ENCODE peak calls at places on chromosomes 4 and X, in four cellular contexts. L, M, C and I are unnamed samples.
A peak's percentile ranks its signal among the peaks of the same experiment; 100 is the strongest.

GRCh38 chr4:95256108-95256835 is 292.5 kb downstream of the UNC5C start:
- DNase-seq in L (peak; percentile 39), M (no peak), C (peak; percentile 36), I (no peak)

GRCh38 chr4:57020467-57021101 is 41.9 kb downstream of the POLR2B start:
- DNase-seq in L (no peak), M (no peak), C (peak; percentile 72), I (peak; percentile 91)

GRCh38 chr4:76905521-76905920 is 7.6 kb upstream of the SOWAHB start:
- DNase-seq in L (no peak), M (no peak), C (peak; percentile 14), I (peak; percentile 47)

GRCh38 chrX:41589634-41590270 is 99.0 kb upstream of the GPR34 start:
- DNase-seq in L (no peak), M (no peak), C (peak; percentile 45), I (peak; percentile 36)

GRCh38 chrX:150868625-150869024 is 29.8 kb downstream of the CD99L2 start:
- DNase-seq in L (no peak), M (no peak), C (peak; percentile 33), I (no peak)

GRCh38 chr4:83019794-83020497 is 9.3 kb upstream of the LIN54 start:
- DNase-seq in L (peak; percentile 71), M (no peak), C (no peak), I (no peak)

GRCh38 chrX:46436744-46437143 is 108.5 kb downstream of the ZNF674 start:
- DNase-seq in L (no peak), M (no peak), C (no peak), I (no peak)

GRCh38 chrX:132490086-132490419 is 1.2 kb upstream of the MBNL3 start:
- DNase-seq in L (no peak), M (no peak), C (no peak), I (no peak)

GRCh38 chr4:3865986-3866812 is 100.0 kb downstream of the ADRA2C start:
- DNase-seq in L (no peak), M (no peak), C (no peak), I (no peak)

GRCh38 chrX:48579259-48579658 is 5.0 kb downstream of the RBM3 start:
- DNase-seq in L (no peak), M (no peak), C (no peak), I (no peak)

GRCh38 chr4:74473155-74473811 is 28.3 kb downstream of the AREG start:
- DNase-seq in L (no peak), M (peak; percentile 6), C (peak; percentile 89), I (peak; percentile 85)

GRCh38 chrX:43140546-43140945 is 362.6 kb upstream of the PPP1R2C start:
- DNase-seq in L (no peak), M (no peak), C (no peak), I (no peak)

GRCh38 chr4:121674696-121675095 is 22.1 kb downstream of the ANXA5 start:
- DNase-seq in L (no peak), M (no peak), C (no peak), I (no peak)

GRCh38 chr4:34731045-34731444 is 1513.3 kb downstream of the ARAP2 start:
- DNase-seq in L (no peak), M (no peak), C (peak; percentile 46), I (no peak)

GRCh38 chr4:47213971-47214370 is 182.6 kb downstream of the GABRB1 start:
- DNase-seq in L (no peak), M (no peak), C (peak; percentile 90), I (peak; percentile 67)

GRCh38 chr4:82797591-82798081 is 960 bp downstream of the SCD5 start:
- DNase-seq in L (no peak), M (peak; percentile 46), C (peak; percentile 36), I (peak; percentile 64)

GRCh38 chr4:82797048-82797590 is 1.5 kb downstream of the SCD5 start:
- DNase-seq in L (no peak), M (peak; percentile 79), C (no peak), I (peak; percentile 30)

GRCh38 chrX:118666521-118666920 is 60.9 kb upstream of the IL13RA1 start:
- DNase-seq in L (no peak), M (no peak), C (peak; percentile 4), I (no peak)

GRCh38 chr4:125833-126232 is 1.5 kb downstream of the ZNF718 start:
- DNase-seq in L (no peak), M (peak; percentile 39), C (no peak), I (no peak)

GRCh38 chr4:52947691-52948397 is 85.7 kb downstream of the RASL11B start:
- DNase-seq in L (no peak), M (no peak), C (no peak), I (no peak)

GRCh38 chr4:52952540-52952939 is 90.4 kb downstream of the RASL11B start:
- DNase-seq in L (no peak), M (no peak), C (no peak), I (no peak)

GRCh38 chr4:52949336-52949735 is 87.2 kb downstream of the RASL11B start:
- DNase-seq in L (no peak), M (no peak), C (no peak), I (no peak)

GRCh38 chr4:52951016-52951415 is 88.9 kb downstream of the RASL11B start:
- DNase-seq in L (no peak), M (no peak), C (no peak), I (no peak)

DNA sequence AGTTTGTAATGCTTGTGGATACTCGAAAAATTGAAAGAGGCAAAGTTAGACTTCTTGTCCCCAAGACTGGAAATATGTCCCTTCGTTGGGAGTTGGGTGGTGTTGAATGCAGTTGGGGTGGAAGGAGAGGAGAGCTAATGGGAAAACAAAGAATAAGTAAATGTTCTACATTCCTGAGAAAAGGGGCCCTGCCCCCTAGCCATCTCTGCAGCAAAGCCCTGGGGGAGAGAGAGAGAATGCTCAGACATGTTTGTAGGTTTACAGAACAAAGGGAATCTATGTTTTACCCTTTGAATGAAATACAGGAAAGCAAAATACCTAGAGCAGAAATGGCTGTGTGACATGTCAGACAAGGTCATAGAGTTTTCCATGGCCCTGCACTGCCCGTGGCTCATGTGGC is 88.1 kb downstream of the RASL11B start:
- DNase-seq in L (no peak), M (peak; percentile 53), C (no peak), I (no peak)
- H3K4me1 ChIP-seq in L (no peaks in the 10 kb centered on the region), M (no peaks in the 10 kb centered on the region), C (peaks cover 2% of the 10 kb centered on the region), I (peaks cover 4% of the 10 kb centered on the region)

GRCh38 chr4:186829097-186829496 is 105.4 kb upstream of the FAT1 start:
- DNase-seq in L (no peak), M (no peak), C (no peak), I (no peak)
- H3K4me3 ChIP-seq in L (no peak overlapping the region), M (no peak overlapping the region), C (no peak overlapping the region), I (no peak overlapping the region)

GRCh38 chr4:41748074-41748787 is at the start of gene PHOX2B:
- DNase-seq in L (no peak), M (peak; percentile 27), C (no peak), I (no peak)
- TF ChIP-seq EZH2 in L (no peak), M (peak; percentile 71), C (peak; percentile 22), I (peak; percentile 63)

DNA sequence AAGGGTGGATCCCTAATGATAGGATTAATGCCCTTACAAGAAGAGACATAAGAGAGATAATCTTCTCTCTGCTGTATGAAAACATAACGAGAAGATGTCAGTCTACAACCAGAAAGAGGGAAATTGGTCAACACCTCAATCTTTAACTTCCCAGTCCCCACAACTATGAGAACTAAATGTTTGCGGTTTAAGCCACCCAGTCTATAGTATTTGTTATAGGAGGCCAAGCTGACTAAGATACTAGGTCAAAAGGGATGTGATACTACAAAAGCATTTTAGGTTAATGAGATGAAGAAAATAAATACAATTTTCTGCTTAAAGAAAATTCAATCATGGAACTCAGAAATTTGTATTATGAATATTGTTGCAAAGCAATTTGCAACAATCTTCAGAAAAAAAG is 55.4 kb upstream of the LHFPL1 start:
- DNase-seq in L (no peak), M (no peak), C (no peak), I (no peak)
- H3K4me1 ChIP-seq in L (no peaks in the 10 kb centered on the region), M (peaks cover 22% of the 10 kb centered on the region), C (no peaks in the 10 kb centered on the region), I (no peaks in the 10 kb centered on the region)

GRCh38 chrX:134545524-134545923 is 85.6 kb downstream of the HPRT1 start:
- DNase-seq in L (no peak), M (peak; percentile 45), C (no peak), I (no peak)

GRCh38 chrX:134547047-134547679 is 87.2 kb downstream of the HPRT1 start:
- DNase-seq in L (no peak), M (no peak), C (peak; percentile 60), I (peak; percentile 64)

GRCh38 chrX:134546187-134546586 is 86.2 kb downstream of the HPRT1 start:
- DNase-seq in L (no peak), M (peak; percentile 20), C (no peak), I (no peak)

GRCh38 chrX:134548844-134549205 is 88.9 kb downstream of the HPRT1 start:
- DNase-seq in L (no peak), M (peak; percentile 30), C (no peak), I (no peak)

GRCh38 chrX:134548257-134548732 is 88.3 kb downstream of the HPRT1 start:
- DNase-seq in L (peak; percentile 19), M (peak; percentile 27), C (no peak), I (peak; percentile 37)
- H3K4me3 ChIP-seq in L (peak overlapping the region; percentile 70), M (peak overlapping the region; percentile 59), C (peak overlapping the region; percentile 98), I (peak overlapping the region; percentile 98)

DNA sequence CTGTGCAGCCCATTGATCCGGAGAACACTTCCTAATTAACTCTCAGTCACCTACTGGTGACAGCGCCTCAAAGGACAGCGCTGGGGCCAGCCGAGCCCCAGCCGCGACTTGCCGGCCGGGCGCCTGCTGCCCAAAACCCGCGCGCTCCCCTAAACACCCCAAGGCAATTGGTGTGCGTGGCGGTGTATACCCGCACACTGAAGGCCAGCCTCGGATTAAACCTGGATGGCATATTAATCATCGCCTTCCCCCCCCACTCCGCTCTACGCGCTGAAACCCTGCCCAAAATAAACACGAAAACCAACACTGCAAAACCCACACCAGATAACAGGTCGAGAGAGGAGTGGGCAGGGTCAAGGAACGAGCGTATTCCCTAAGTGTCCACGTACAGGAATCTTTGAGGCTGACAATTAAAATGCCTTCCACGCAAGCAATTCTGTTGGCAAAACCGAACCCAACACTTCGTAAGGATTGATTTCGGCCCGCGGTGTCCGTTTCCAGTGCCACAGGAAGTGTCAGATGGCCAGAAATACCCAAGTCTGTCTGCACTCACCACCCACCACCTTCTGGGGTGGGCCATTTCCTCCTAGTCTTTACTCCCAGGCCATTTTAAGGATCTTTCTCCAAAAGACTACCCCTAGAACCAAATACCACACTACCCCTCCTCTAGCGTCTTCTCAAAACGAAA is 2.7 kb downstream of the BCOR start:
- DNase-seq in L (no peak), M (no peak), C (no peak), I (peak; percentile 47)
- TF ChIP-seq EZH2 in L (no peak), M (no peak), C (no peak), I (no peak)

DNA sequence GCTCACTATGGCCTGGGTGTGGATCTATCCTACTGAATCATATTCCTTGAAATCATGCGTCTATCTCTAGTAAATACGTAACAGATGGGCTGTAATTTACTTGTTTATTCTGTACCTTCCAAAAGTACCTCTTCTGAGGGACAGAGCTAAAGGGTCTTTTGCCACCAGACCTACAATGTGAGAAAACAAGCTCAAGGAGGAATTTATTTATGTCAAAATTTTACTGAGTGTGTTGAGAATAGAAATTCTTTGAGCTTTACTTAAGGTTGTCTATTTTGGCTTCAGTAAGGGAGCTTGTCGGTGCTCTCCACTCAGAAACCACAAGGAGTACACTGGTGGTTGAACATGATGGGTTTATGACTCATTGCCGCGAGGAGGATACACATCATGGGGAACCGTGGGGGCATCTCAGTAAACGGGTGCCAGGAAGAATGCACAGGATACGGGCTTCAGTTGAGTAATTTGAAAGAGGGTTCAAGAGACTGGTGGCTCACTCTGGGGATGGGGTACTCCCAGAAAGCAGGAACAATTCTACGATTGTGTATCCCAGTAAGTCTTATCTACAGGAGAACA is 3.0 kb downstream of the ANK2 start:
- DNase-seq in L (no peak), M (no peak), C (peak; percentile 23), I (peak; percentile 65)
- H3K4me1 ChIP-seq in L (no peaks in the 10 kb centered on the region), M (peaks cover 33% of the 10 kb centered on the region), C (no peaks in the 10 kb centered on the region), I (no peaks in the 10 kb centered on the region)

GRCh38 chr4:99818661-99819060 is 2.0 kb downstream of the DAPP1 start:
- DNase-seq in L (no peak), M (no peak), C (no peak), I (no peak)
- H3K4me3 ChIP-seq in L (no peak overlapping the region), M (no peak overlapping the region), C (no peak overlapping the region), I (no peak overlapping the region)